ENCODE peak calls at places on chromosomes 16 and 17, in four cellular contexts. One of them, this sample, is unnamed.
A peak's percentile ranks its signal among the peaks of the same experiment; 100 is the strongest.

GRCh38 chr16:56715128-56715527 is 14.8 kb upstream of the NUP93 start:
- DNase-seq in neuronal stem cell: no peak
- DNase-seq in prostate gland: no peak
- DNase-seq in spleen: no peak
- DNase-seq in this sample: no peak

GRCh38 chr16:67269766-67270165 is 9.6 kb upstream of the PLEKHG4 start:
- DNase-seq in prostate gland: no peak
- DNase-seq in neuronal stem cell: no peak
- DNase-seq in spleen: no peak
- DNase-seq in this sample: no peak

GRCh38 chr16:63998-64913 is 8.2 kb downstream of the RHBDF1 start:
- DNase-seq in neuronal stem cell: no peak
- DNase-seq in prostate gland: no peak
- DNase-seq in spleen: peak; percentile 69
- DNase-seq in this sample: no peak

GRCh38 chr16:860891-861290 is 60.4 kb upstream of the GNG13 start:
- DNase-seq in spleen: peak; percentile 30
- DNase-seq in prostate gland: no peak
- DNase-seq in neuronal stem cell: no peak
- DNase-seq in this sample: no peak

GRCh38 chr17:78674156-78674555 is 97.0 kb upstream of the DNAH17 start:
- DNase-seq in spleen: peak; percentile 52
- DNase-seq in prostate gland: peak; percentile 29
- DNase-seq in neuronal stem cell: no peak
- DNase-seq in this sample: no peak

GRCh38 chr16:57619606-57620315 is 8.7 kb upstream of the ADGRG1 start:
- DNase-seq in neuronal stem cell: no peak
- DNase-seq in spleen: peak; percentile 67
- DNase-seq in prostate gland: peak; percentile 92
- DNase-seq in this sample: no peak

GRCh38 chr17:5545051-5545987 is 39.0 kb downstream of the NLRP1 start:
- DNase-seq in neuronal stem cell: no peak
- DNase-seq in spleen: no peak
- DNase-seq in prostate gland: no peak
- DNase-seq in this sample: no peak

GRCh38 chr16:70437582-70438324 is 1.1 kb downstream of the ST3GAL2 start:
- DNase-seq in spleen: no peak
- DNase-seq in prostate gland: no peak
- DNase-seq in neuronal stem cell: no peak
- DNase-seq in this sample: no peak

GRCh38 chr16:70687172-70687531 is 1.3 kb upstream of the MTSS2 start:
- DNase-seq in prostate gland: no peak
- DNase-seq in neuronal stem cell: no peak
- DNase-seq in spleen: no peak
- DNase-seq in this sample: no peak

GRCh38 chr16:66455970-66456369 is 28.9 kb downstream of the BEAN1 start:
- DNase-seq in prostate gland: no peak
- DNase-seq in neuronal stem cell: no peak
- DNase-seq in spleen: no peak
- DNase-seq in this sample: no peak

GRCh38 chr17:80755650-80756405 is 211.2 kb downstream of the RPTOR start:
- DNase-seq in spleen: no peak
- DNase-seq in prostate gland: no peak
- DNase-seq in neuronal stem cell: no peak
- DNase-seq in this sample: no peak

GRCh38 chr17:63928966-63929695 is 3.0 kb downstream of the CD79B start:
- DNase-seq in spleen: peak; percentile 74
- DNase-seq in neuronal stem cell: no peak
- DNase-seq in prostate gland: no peak
- DNase-seq in this sample: no peak

GRCh38 chr17:63928172-63928666 is 3.9 kb downstream of the CD79B start:
- DNase-seq in prostate gland: no peak
- DNase-seq in spleen: peak; percentile 73
- DNase-seq in neuronal stem cell: no peak
- DNase-seq in this sample: peak; percentile 38

GRCh38 chr17:63926164-63926563 is 6.0 kb downstream of the CD79B start:
- DNase-seq in prostate gland: no peak
- DNase-seq in spleen: no peak
- DNase-seq in neuronal stem cell: no peak
- DNase-seq in this sample: no peak

GRCh38 chr17:63927464-63928171 is 4.5 kb downstream of the CD79B start:
- DNase-seq in neuronal stem cell: no peak
- DNase-seq in prostate gland: no peak
- DNase-seq in spleen: peak; percentile 79
- DNase-seq in this sample: no peak

DNA sequence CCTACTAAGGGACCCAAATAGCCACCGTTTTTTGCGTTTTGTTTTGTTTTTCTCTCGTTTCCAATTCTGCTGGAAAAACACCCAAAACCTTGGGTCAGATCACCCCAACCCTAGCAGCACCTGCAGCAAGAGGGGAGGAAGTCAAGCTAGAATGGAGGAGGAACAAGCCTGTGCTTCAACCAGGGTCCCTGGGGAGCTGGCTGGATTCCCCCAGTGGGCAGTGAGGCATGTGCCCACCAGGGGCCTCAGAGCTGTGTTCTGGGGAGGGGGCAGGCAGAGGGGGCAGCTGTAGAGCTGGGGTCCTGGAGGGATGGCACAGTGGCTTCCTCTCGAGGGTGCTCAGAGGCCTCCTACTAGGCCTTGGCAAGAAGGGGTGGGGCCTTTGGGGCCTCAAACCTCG is 6.5 kb downstream of the CD79B start:
- DNase-seq in neuronal stem cell: no peak
- DNase-seq in spleen: peak; percentile 90
- DNase-seq in prostate gland: no peak
- DNase-seq in this sample: no peak
- H3K4me1 ChIP-seq in neuronal stem cell: peaks cover 2% of the 10 kb centered on the region
- H3K4me1 ChIP-seq in spleen: peaks cover 28% of the 10 kb centered on the region
- H3K4me1 ChIP-seq in prostate gland: no peaks in the 10 kb centered on the region
- H3K4me1 ChIP-seq in this sample: peaks cover 2% of the 10 kb centered on the region

DNA sequence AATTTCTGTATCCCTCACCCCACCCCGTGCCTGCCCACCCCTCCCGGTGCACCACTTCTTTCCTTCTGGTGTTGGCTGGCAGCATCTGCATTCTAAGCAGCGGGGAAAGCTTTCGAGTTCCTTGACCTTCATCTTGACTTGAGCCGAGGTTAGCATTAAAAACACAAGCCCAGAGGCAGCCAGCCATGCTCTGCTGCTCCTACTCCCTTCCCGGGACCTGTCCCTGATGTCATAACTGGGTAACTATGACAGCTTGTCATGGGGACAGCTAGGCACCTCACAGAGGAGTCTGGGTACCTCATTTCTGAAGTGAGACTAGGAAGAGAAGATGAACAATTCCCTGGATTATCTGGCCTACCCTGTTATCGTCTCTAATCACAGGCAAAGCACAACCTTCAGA is at the start of gene CFAP97D1:
- DNase-seq in prostate gland: no peak
- DNase-seq in neuronal stem cell: no peak
- DNase-seq in spleen: peak; percentile 40
- DNase-seq in this sample: no peak
- H3K4me1 ChIP-seq in prostate gland: peaks cover 6% of the 10 kb centered on the region
- H3K4me1 ChIP-seq in neuronal stem cell: peaks cover 4% of the 10 kb centered on the region
- H3K4me1 ChIP-seq in spleen: peaks cover 4% of the 10 kb centered on the region
- H3K4me1 ChIP-seq in this sample: peaks cover 7% of the 10 kb centered on the region

GRCh38 chr16:84080813-84081212 is 35.9 kb downstream of the MBTPS1 start:
- DNase-seq in spleen: no peak
- DNase-seq in prostate gland: no peak
- DNase-seq in neuronal stem cell: no peak
- DNase-seq in this sample: no peak

GRCh38 chr16:84081446-84081989 is 35.2 kb downstream of the MBTPS1 start:
- DNase-seq in neuronal stem cell: no peak
- DNase-seq in spleen: no peak
- DNase-seq in prostate gland: no peak
- DNase-seq in this sample: no peak

GRCh38 chr16:84082110-84082509 is 34.6 kb downstream of the MBTPS1 start:
- DNase-seq in spleen: no peak
- DNase-seq in prostate gland: no peak
- DNase-seq in neuronal stem cell: no peak
- DNase-seq in this sample: no peak

GRCh38 chr16:84084570-84085270 is 32.0 kb downstream of the MBTPS1 start:
- DNase-seq in prostate gland: peak; percentile 74
- DNase-seq in spleen: peak; percentile 84
- DNase-seq in neuronal stem cell: peak; percentile 48
- DNase-seq in this sample: peak; percentile 47

GRCh38 chr16:84082835-84083569 is 33.7 kb downstream of the MBTPS1 start:
- DNase-seq in neuronal stem cell: no peak
- DNase-seq in spleen: no peak
- DNase-seq in prostate gland: no peak
- DNase-seq in this sample: no peak
- H3K4me1 ChIP-seq in neuronal stem cell: no peaks in the 10 kb centered on the region
- H3K4me1 ChIP-seq in spleen: peaks cover 7% of the 10 kb centered on the region
- H3K4me1 ChIP-seq in prostate gland: peaks cover 4% of the 10 kb centered on the region
- H3K4me1 ChIP-seq in this sample: peaks cover 11% of the 10 kb centered on the region

DNA sequence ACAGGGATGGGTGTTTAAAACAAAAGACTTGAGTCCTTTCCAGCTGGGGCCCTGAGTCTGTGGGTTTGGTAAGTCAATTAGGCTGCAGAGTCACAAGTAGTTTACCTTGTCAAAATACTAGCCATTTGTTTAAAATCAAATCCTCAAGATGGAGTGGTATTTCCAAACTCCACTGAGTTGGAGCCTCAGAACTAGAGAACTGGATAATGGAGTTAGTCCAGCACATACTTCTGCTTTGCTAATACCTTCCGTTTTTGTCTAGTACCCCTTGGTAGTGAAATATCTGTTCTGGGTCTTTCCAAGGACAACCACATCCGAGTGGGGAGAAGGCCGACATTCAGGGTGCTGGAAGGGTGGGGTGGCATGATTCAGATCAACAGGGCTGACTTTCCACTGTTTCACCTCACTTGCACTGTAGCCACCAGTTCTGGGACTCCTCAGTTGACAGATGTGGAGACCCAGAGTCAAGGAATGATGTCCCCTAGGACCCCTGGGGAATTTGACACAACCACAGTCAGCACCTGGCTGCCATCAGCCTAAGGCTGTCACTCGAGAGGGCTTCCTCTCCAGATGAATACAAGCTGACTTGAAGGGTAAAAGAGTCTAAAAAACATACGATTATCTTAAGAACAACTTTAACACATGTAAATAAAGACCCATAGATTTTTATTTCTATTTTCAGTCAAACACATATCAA is 84.7 kb upstream of the HNF1B start:
- DNase-seq in neuronal stem cell: no peak
- DNase-seq in prostate gland: no peak
- DNase-seq in spleen: no peak
- DNase-seq in this sample: no peak
- H3K4me1 ChIP-seq in neuronal stem cell: peaks cover 16% of the 10 kb centered on the region
- H3K4me1 ChIP-seq in prostate gland: no peaks in the 10 kb centered on the region
- H3K4me1 ChIP-seq in spleen: peaks cover 3% of the 10 kb centered on the region
- H3K4me1 ChIP-seq in this sample: no peaks in the 10 kb centered on the region

GRCh38 chr17:81841866-81842265 is 7.0 kb upstream of the PPP1R27 start:
- DNase-seq in neuronal stem cell: no peak
- DNase-seq in spleen: no peak
- DNase-seq in prostate gland: no peak
- DNase-seq in this sample: no peak

GRCh38 chr17:81842725-81843504 is 8.1 kb upstream of the PPP1R27 start:
- DNase-seq in neuronal stem cell: no peak
- DNase-seq in prostate gland: no peak
- DNase-seq in spleen: peak; percentile 66
- DNase-seq in this sample: no peak

GRCh38 chr17:81842378-81842724 is 7.5 kb upstream of the PPP1R27 start:
- DNase-seq in neuronal stem cell: no peak
- DNase-seq in prostate gland: no peak
- DNase-seq in spleen: no peak
- DNase-seq in this sample: no peak

GRCh38 chr17:81839301-81839700 is 4.5 kb upstream of the PPP1R27 start:
- DNase-seq in neuronal stem cell: no peak
- DNase-seq in prostate gland: no peak
- DNase-seq in spleen: no peak
- DNase-seq in this sample: no peak

GRCh38 chr17:81840826-81841778 is 6.3 kb upstream of the PPP1R27 start:
- DNase-seq in neuronal stem cell: no peak
- DNase-seq in spleen: peak; percentile 80
- DNase-seq in prostate gland: peak; percentile 92
- DNase-seq in this sample: no peak
- H3K4me1 ChIP-seq in neuronal stem cell: no peaks in the 10 kb centered on the region
- H3K4me1 ChIP-seq in spleen: no peaks in the 10 kb centered on the region
- H3K4me1 ChIP-seq in prostate gland: no peaks in the 10 kb centered on the region
- H3K4me1 ChIP-seq in this sample: no peaks in the 10 kb centered on the region

GRCh38 chr17:75753193-75753513 is 11.8 kb downstream of the GALK1 start:
- DNase-seq in prostate gland: no peak
- DNase-seq in neuronal stem cell: no peak
- DNase-seq in spleen: no peak
- DNase-seq in this sample: no peak

GRCh38 chr17:75755205-75755901 is 9.6 kb downstream of the GALK1 start:
- DNase-seq in neuronal stem cell: no peak
- DNase-seq in prostate gland: no peak
- DNase-seq in spleen: peak; percentile 76
- DNase-seq in this sample: no peak

GRCh38 chr17:75752405-75753192 is 12.4 kb downstream of the GALK1 start:
- DNase-seq in prostate gland: no peak
- DNase-seq in neuronal stem cell: no peak
- DNase-seq in spleen: no peak
- DNase-seq in this sample: no peak

GRCh38 chr17:75754378-75755204 is 10.4 kb downstream of the GALK1 start:
- DNase-seq in prostate gland: no peak
- DNase-seq in neuronal stem cell: no peak
- DNase-seq in spleen: peak; percentile 78
- DNase-seq in this sample: no peak

DNA sequence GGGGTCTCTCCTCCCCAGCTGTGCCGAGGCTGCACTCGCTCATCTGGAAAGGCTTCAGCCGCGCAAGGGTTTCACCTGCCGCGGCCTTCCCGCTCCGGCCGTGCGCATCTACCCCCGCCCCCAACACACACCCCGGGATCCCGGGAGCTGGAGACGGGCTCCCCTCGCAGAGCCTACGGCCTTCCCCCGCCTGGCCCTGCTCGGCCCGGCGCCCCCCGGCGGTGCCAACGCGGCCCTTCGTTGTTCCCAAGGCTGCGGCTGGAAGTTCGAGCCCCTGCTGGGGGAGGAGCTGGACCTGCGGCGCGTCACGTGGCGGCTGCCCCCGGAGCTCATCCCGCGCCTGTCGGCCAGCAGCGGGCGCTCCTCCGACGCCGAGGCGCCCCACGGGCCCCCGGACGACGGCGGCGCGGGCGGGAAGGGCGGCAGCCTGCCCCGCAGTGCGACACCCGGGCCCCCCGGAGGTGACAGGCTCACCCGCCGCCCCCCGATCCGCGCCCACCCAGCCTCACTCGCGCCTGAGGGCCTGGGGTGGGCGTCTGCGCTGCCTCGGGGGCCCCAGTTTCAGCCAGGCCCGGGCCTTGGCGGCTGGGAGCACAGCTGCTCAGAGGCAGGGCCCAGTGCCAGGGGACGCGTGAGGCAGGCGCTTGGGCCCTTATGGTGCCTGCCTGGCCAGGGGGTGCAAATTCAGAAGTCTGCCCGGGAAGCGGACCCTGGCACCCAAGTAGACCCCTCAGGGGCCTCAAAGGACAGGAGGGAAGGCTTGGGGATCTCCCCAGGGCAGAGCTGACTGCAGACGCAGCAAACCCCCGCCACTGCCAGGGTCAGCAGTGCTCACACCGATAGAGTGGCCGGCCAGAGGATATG is 11.2 kb downstream of the GALK1 start:
- DNase-seq in prostate gland: no peak
- DNase-seq in neuronal stem cell: peak; percentile 63
- DNase-seq in spleen: peak; percentile 95
- DNase-seq in this sample: peak; percentile 80
- H3K4me1 ChIP-seq in prostate gland: no peaks in the 10 kb centered on the region
- H3K4me1 ChIP-seq in neuronal stem cell: peaks cover 8% of the 10 kb centered on the region
- H3K4me1 ChIP-seq in spleen: peaks cover 7% of the 10 kb centered on the region
- H3K4me1 ChIP-seq in this sample: peaks cover 17% of the 10 kb centered on the region

GRCh38 chr17:2958706-2959222 is 104.6 kb downstream of the OR1D5 start:
- DNase-seq in neuronal stem cell: no peak
- DNase-seq in spleen: peak; percentile 25
- DNase-seq in prostate gland: no peak
- DNase-seq in this sample: no peak
- H3K4me1 ChIP-seq in neuronal stem cell: peaks cover 15% of the 10 kb centered on the region
- H3K4me1 ChIP-seq in spleen: no peaks in the 10 kb centered on the region
- H3K4me1 ChIP-seq in prostate gland: no peaks in the 10 kb centered on the region
- H3K4me1 ChIP-seq in this sample: peaks cover 7% of the 10 kb centered on the region